ENCODE peak calls at places on chromosome 7, in six cellular contexts. K, R, X, U, A and J are unnamed samples.

GRCh38 chr7:130363156-130363847 is 17.0 kb upstream of the CPA1 start:
- DNase-seq in U (no peak), A (no peak), X (no peak), R (peak; percentile 85), K (peak; percentile 93), J (no peak)

GRCh38 chr7:142405122-142405765 is 147.4 kb upstream of the PRSS58 start:
- DNase-seq in R (no peak), A (no peak), X (no peak), U (no peak), K (no peak), J (no peak)

GRCh38 chr7:84372712-84373111 is 178.1 kb upstream of the SEMA3A start:
- DNase-seq in U (no peak), K (no peak), X (no peak), R (no peak), A (no peak), J (no peak)

GRCh38 chr7:94432799-94433198 is 38.1 kb downstream of the COL1A2 start:
- DNase-seq in U (no peak), K (no peak), R (no peak), A (no peak), X (no peak), J (no peak)

GRCh38 chr7:47327698-47328391 is 254.1 kb downstream of the TNS3 start:
- DNase-seq in R (peak; percentile 81), X (peak; percentile 94), U (peak; percentile 76), K (peak; percentile 87), A (peak; percentile 77), J (peak; percentile 88)

GRCh38 chr7:131843862-131844261 is 287.4 kb upstream of the PODXL start:
- DNase-seq in X (no peak), K (peak; percentile 43), A (no peak), U (no peak), R (no peak), J (no peak)

GRCh38 chr7:128941323-128941890 is 3.7 kb downstream of the IRF5 start:
- DNase-seq in X (no peak), U (no peak), K (no peak), R (no peak), A (no peak), J (no peak)

GRCh38 chr7:95951531-95951930 is 179.2 kb downstream of the DYNC1I1 start:
- DNase-seq in U (no peak), K (no peak), X (no peak), A (no peak), R (no peak), J (no peak)

GRCh38 chr7:81740403-81740802 is 29.4 kb downstream of the HGF start:
- DNase-seq in U (no peak), K (no peak), X (no peak), R (no peak), A (no peak), J (no peak)

GRCh38 chr7:34069676-34070075 is 164.3 kb downstream of the BMPER start:
- DNase-seq in U (no peak), K (peak; percentile 27), A (no peak), R (peak; percentile 43), X (no peak), J (no peak)

GRCh38 chr7:137169282-137169698 is 174.2 kb downstream of the PTN start:
- DNase-seq in U (no peak), R (peak; percentile 73), X (peak; percentile 26), A (peak; percentile 56), K (peak; percentile 41), J (peak; percentile 15)

GRCh38 chr7:101386558-101387199 is 24.0 kb downstream of the COL26A1 start:
- DNase-seq in K (no peak), X (peak; percentile 36), A (no peak), U (no peak), R (no peak), J (no peak)

GRCh38 chr7:151107882-151108281 is 21.6 kb downstream of the AGAP3 start:
- DNase-seq in A (no peak), U (no peak), X (no peak), R (no peak), K (no peak), J (peak; percentile 17)

GRCh38 chr7:4000139-4000538 is 682.0 kb upstream of the FOXK1 start:
- DNase-seq in A (no peak), K (no peak), U (no peak), R (no peak), X (no peak), J (no peak)

GRCh38 chr7:123604739-123605138 is 3.1 kb downstream of the ASB15 start:
- DNase-seq in U (no peak), K (no peak), A (no peak), X (no peak), R (peak; percentile 6), J (no peak)

GRCh38 chr7:48781783-48782182 is 142.6 kb upstream of the CDC14C start:
- DNase-seq in X (no peak), K (peak; percentile 10), A (no peak), U (no peak), R (no peak), J (no peak)

GRCh38 chr7:55629051-55629677 is 56.9 kb upstream of the VOPP1 start:
- DNase-seq in U (no peak), K (no peak), X (no peak), A (no peak), R (no peak), J (no peak)

GRCh38 chr7:159143780-159144755 is 599 bp downstream of the VIPR2 start:
- DNase-seq in U (no peak), K (no peak), R (no peak), X (peak; percentile 57), A (peak; percentile 53), J (peak; percentile 64)

GRCh38 chr7:152989889-152990380 is 230.4 kb downstream of the ACTR3B start:
- DNase-seq in X (no peak), A (no peak), U (no peak), K (peak; percentile 47), R (no peak), J (no peak)

GRCh38 chr7:6392712-6393666 is 54.8 kb downstream of the DAGLB start:
- DNase-seq in R (peak; percentile 71), U (peak; percentile 90), K (peak; percentile 77), A (peak; percentile 81), X (peak; percentile 52), J (peak; percentile 61)

GRCh38 chr7:154684651-154685563 is 318.0 kb downstream of the PAXIP1 start:
- DNase-seq in R (peak; percentile 84), A (no peak), K (no peak), X (no peak), U (no peak), J (no peak)

GRCh38 chr7:91135703-91136102 is 128.5 kb upstream of the FZD1 start:
- DNase-seq in R (no peak), X (no peak), A (no peak), U (no peak), K (no peak), J (no peak)

GRCh38 chr7:77587276-77587675 is 50.2 kb downstream of the PTPN12 start:
- DNase-seq in U (no peak), X (no peak), A (no peak), K (no peak), R (no peak), J (no peak)

GRCh38 chr7:2873686-2874551 is 29.8 kb upstream of the GNA12 start:
- DNase-seq in A (no peak), U (no peak), K (peak; percentile 93), X (no peak), R (peak; percentile 64), J (no peak)

GRCh38 chr7:85324145-85324799 is 137.4 kb upstream of the SEMA3D start:
- DNase-seq in A (no peak), X (no peak), R (no peak), U (no peak), K (no peak), J (no peak)

DNA sequence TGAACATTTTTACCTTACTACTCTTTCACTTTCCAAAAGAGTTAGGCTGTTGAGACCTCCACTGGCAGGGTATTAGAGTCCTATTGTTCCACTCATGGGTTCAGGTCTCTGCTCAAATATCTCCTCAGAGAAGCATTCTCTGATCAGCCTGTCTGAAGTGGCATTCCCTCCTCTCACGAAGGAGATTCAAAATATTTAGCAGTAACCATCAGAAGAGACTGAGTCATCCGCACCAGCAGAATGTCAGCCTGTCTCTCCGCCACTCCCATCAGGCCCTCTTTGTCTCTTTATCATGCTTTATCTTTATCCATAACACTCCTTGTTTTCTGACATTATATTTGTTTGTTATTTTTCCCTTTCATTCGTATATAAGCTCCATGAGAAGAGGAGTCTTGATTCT is 79.1 kb downstream of the AASS start:
- DNase-seq in U (no peak), A (no peak), X (no peak), R (peak; percentile 68), K (no peak), J (no peak)
- H3K36me3 ChIP-seq in U (no peaks in the 10 kb centered on the region), A (no peaks in the 10 kb centered on the region), X (no peaks in the 10 kb centered on the region), R (no peaks in the 10 kb centered on the region), K (no peaks in the 10 kb centered on the region), J (no peaks in the 10 kb centered on the region)

DNA sequence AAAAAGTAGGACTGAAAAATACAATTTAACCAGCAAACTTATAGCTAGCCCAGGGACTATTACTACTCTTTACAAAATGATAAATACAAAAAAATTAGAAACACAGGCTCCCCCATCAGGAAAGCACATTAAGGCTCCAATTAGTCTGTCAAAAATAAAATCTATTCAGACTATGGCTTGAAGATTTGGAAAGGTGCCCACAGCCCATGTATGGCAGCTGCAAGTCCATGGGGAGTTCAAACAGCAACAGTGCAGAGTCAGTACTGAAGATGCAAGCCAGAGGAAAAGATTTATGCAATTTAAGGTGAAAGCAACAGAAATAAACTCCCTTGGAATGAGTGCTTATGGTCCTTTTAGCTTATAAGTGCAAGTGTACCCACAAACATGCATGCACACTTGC is 29.7 kb downstream of the IMMP2L start:
- DNase-seq in X (no peak), K (no peak), U (no peak), A (no peak), R (no peak), J (no peak)
- H3K4me1 ChIP-seq in X (peaks cover 27% of the 10 kb centered on the region), K (no peaks in the 10 kb centered on the region), U (no peaks in the 10 kb centered on the region), A (peaks cover 14% of the 10 kb centered on the region), R (no peaks in the 10 kb centered on the region), J (peaks cover 4% of the 10 kb centered on the region)

DNA sequence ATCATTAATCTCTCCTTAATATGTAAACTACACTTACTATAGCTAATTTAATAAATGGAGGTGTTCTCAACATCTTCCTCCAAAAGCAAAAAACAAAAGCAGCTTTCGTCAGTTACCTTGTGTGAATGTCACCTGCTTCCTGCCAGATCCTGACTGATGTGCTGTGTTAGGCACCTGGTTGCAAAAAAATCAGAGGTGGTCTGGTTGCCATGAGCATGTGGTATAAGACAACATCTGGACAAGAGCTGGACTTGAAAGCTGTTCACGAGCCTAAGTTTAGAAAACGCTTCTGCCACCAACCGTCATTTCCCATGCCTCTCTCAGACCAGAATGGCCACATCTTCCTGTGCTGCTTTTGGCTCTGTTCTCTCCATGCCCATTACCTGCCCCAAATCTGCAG is 42.0 kb upstream of the GGCT start:
- DNase-seq in X (no peak), K (no peak), A (no peak), R (no peak), U (no peak), J (no peak)
- H3K4me3 ChIP-seq in X (no peak overlapping the region), K (no peak overlapping the region), A (no peak overlapping the region), R (no peak overlapping the region), U (no peak overlapping the region), J (no peak overlapping the region)

GRCh38 chr7:841943-842342 is 9.7 kb downstream of the SUN1 start:
- DNase-seq in A (no peak), U (no peak), X (no peak), R (no peak), K (no peak), J (no peak)

GRCh38 chr7:844043-844442 is 11.8 kb downstream of the SUN1 start:
- DNase-seq in A (no peak), R (no peak), U (no peak), K (no peak), X (no peak), J (no peak)

GRCh38 chr7:844514-844913 is 12.2 kb downstream of the SUN1 start:
- DNase-seq in X (no peak), U (no peak), A (no peak), R (no peak), K (no peak), J (no peak)

GRCh38 chr7:842436-843031 is 10.3 kb downstream of the SUN1 start:
- DNase-seq in X (no peak), R (no peak), A (no peak), U (no peak), K (no peak), J (no peak)

GRCh38 chr7:843230-843629 is 11.0 kb downstream of the SUN1 start:
- DNase-seq in X (no peak), K (no peak), A (no peak), R (no peak), U (no peak), J (no peak)
- H3K36me3 ChIP-seq in X (peaks cover 14% of the 10 kb centered on the region), K (peaks cover 48% of the 10 kb centered on the region), A (peaks cover 26% of the 10 kb centered on the region), R (peaks cover 43% of the 10 kb centered on the region), U (peaks cover 34% of the 10 kb centered on the region), J (no peaks in the 10 kb centered on the region)